ENCODE peak calls at places on chromosomes 7 and 10, in four cellular contexts. Q, W, I and R are unnamed samples.

GRCh38 chr10:93495654-93496321 is 624 bp upstream of the CEP55 start:
- DNase-seq in Q (no peak), W (no peak), I (no peak), R (no peak)

GRCh38 chr10:78299861-78300453 is 266.3 kb downstream of the RPS24 start:
- DNase-seq in Q (no peak), W (no peak), I (no peak), R (no peak)

GRCh38 chr7:91875851-91876250 is 4.7 kb downstream of the MTERF1 start:
- DNase-seq in Q (no peak), W (no peak), I (no peak), R (no peak)

GRCh38 chr10:5499493-5499800 is at the start of gene CALML5:
- DNase-seq in Q (no peak), W (no peak), I (no peak), R (no peak)

GRCh38 chr10:113108180-113108835 is 158.3 kb downstream of the TCF7L2 start:
- DNase-seq in Q (peak), W (no peak), I (peak), R (no peak)

GRCh38 chr10:128211953-128212727 is 85.9 kb upstream of the MKI67 start:
- DNase-seq in Q (peak), W (peak), I (peak), R (peak)

GRCh38 chr10:51832652-51833383 is 133.4 kb upstream of the CSTF2T start:
- DNase-seq in Q (no peak), W (peak), I (no peak), R (no peak)

GRCh38 chr7:936131-937054 is 18.1 kb downstream of the ADAP1 start:
- DNase-seq in Q (peak), W (no peak), I (peak), R (no peak)

GRCh38 chr7:156635529-156636385 is 4.8 kb upstream of the RNF32 start:
- DNase-seq in Q (no peak), W (no peak), I (no peak), R (no peak)

GRCh38 chr10:43857206-43857952 is 208.7 kb upstream of the ZNF32 start:
- DNase-seq in Q (no peak), W (peak), I (no peak), R (no peak)

GRCh38 chr7:48295572-48295971 is 124.3 kb downstream of the ABCA13 start:
- DNase-seq in Q (no peak), W (no peak), I (no peak), R (no peak)

GRCh38 chr10:91043173-91043910 is 122.5 kb upstream of the ANKRD1 start:
- DNase-seq in Q (no peak), W (no peak), I (no peak), R (no peak)

GRCh38 chr7:4825081-4825480 is 36.7 kb downstream of the PAPOLB start:
- DNase-seq in Q (no peak), W (no peak), I (no peak), R (no peak)

GRCh38 chr7:11373546-11374142 is 400.0 kb downstream of the PHF14 start:
- DNase-seq in Q (no peak), W (peak), I (no peak), R (no peak)

GRCh38 chr10:6512182-6512581 is 67.9 kb downstream of the PRKCQ start:
- DNase-seq in Q (no peak), W (no peak), I (no peak), R (no peak)

GRCh38 chr10:126373137-126373536 is 15.1 kb downstream of the ADAM12 start:
- DNase-seq in Q (no peak), W (peak), I (no peak), R (no peak)

GRCh38 chr10:62744136-62744535 is 60.4 kb upstream of the ADO start:
- DNase-seq in Q (no peak), W (peak), I (no peak), R (no peak)

GRCh38 chr7:77367976-77368375 is 48.2 kb downstream of the GSAP start:
- DNase-seq in Q (no peak), W (no peak), I (no peak), R (no peak)

GRCh38 chr7:77370606-77371005 is 45.5 kb downstream of the GSAP start:
- DNase-seq in Q (no peak), W (no peak), I (no peak), R (no peak)

DNA sequence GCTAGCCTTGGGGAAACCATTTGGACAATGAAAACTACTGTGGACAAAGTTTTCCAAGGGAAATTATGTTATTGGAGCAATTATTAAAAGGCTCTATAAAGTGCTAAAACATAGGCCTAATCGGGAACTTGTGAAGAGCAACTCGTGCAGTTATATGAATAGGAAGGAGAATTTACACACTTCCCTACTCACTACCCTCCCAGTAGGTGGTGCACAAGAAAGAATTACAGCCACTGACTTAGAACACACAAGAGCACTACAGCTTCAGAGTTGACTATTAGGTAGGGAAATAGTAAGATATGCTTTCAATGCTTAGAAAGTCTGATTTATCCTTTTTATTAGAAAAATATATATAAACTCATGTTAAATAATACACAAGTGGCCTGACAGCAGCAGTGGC is 47.2 kb downstream of the GSAP start:
- DNase-seq in Q (no peak), W (no peak), I (no peak), R (no peak)
- TF ChIP-seq CTCF in Q (peak), W (peak), I (peak), R (no peak)

GRCh38 chr7:133593561-133593960 is 340.7 kb downstream of the EXOC4 start:
- DNase-seq in Q (no peak), W (no peak), I (no peak), R (no peak)
- TF ChIP-seq CTCF in Q (no peak), W (no peak), I (no peak), R (no peak)

DNA sequence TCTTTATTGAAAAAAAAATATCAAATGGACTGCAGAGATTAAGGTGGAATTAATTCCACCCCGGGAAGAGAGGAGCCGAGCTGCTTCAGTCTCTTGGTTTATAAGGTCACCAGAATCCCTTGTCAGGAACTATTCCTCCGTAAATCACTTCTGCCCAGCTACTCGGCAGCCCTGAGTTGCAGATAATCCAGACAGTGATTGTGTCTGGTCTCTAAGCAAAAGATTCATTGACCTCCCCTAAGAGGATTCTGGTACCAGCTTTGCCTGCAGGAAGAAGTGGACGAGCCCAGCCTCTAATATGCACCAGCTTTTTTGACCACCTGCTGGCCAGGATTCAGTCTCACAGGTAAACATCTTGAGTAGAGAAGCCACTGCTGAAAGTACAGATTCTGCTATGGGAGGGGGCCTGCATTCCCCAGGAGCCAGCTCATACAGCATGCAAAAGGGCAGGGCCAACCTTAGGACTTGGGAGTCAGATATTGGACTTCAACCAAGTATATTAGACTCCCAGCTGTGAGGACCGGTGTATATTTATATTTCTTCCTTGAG is 27.0 kb upstream of the PLXNA4 start:
- DNase-seq in Q (no peak), W (no peak), I (no peak), R (no peak)
- TF ChIP-seq CTCF in Q (no peak), W (no peak), I (no peak), R (no peak)

DNA sequence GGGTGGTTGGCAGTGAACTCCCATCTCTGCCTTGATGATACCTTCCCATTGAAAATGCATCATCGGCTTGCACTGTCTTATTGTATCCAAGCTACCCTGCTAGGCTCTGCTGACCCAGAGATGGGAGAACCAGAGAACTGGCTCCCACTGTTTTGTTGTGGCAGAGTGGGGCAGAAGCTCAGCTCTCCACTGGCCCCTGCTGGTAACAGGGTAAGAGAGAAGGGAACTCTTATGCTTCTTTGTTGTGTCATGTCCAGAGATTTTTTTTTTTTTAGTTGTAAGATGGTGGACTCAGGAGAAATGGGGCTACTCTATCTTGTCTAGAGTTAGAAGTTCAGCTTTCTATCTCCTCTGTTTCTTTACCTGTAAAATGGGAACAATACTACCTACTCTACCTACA is 100.5 kb upstream of the SDK1 start:
- DNase-seq in Q (peak), W (peak), I (no peak), R (no peak)
- TF ChIP-seq CTCF in Q (peak), W (peak), I (peak), R (peak)

GRCh38 chr7:149007615-149008014 is 20.7 kb downstream of the PDIA4 start:
- DNase-seq in Q (no peak), W (no peak), I (no peak), R (no peak)
- TF ChIP-seq CTCF in Q (peak), W (peak), I (no peak), R (no peak)

GRCh38 chr10:102046095-102046494 is 9.9 kb downstream of the ARMH3 start:
- DNase-seq in Q (no peak), W (no peak), I (no peak), R (no peak)
- TF ChIP-seq CTCF in Q (no peak), W (no peak), I (no peak), R (no peak)

GRCh38 chr7:142231716-142232115 is 26.1 kb downstream of the PRSS58 start:
- DNase-seq in Q (no peak), W (no peak), I (peak), R (peak)
- TF ChIP-seq CTCF in Q (peak), W (no peak), I (no peak), R (peak)